ENCODE peak calls at places on chromosomes 12 and 14, in ten cellular contexts. A, K, H, B, P, Q, N, R, U and Z are unnamed samples.

GRCh38 chr14:65263161-65263788 is 149.3 kb upstream of the FUT8 start:
- DNase-seq in A (no peak), K (no peak), H (peak), B (no peak), P (peak), Q (no peak), N (no peak), R (no peak), U (no peak), Z (no peak)

GRCh38 chr14:50669441-50669986 is 1.4 kb upstream of the SAV1 start:
- DNase-seq in A (no peak), K (no peak), H (no peak), B (no peak), P (no peak), Q (no peak), N (no peak), R (no peak), U (no peak), Z (no peak)

GRCh38 chr12:64609543-64610091 is 678 bp upstream of the RASSF3 start:
- DNase-seq in A (no peak), K (no peak), H (no peak), B (no peak), P (peak), Q (no peak), N (no peak), R (no peak), U (no peak), Z (peak)

GRCh38 chr12:32039341-32039740 is 67.3 kb upstream of the BICD1 start:
- DNase-seq in A (peak), K (no peak), H (no peak), B (peak), P (peak), Q (no peak), N (no peak), R (no peak), U (no peak), Z (no peak)

GRCh38 chr12:27226319-27226984 is 17.6 kb upstream of the STK38L start:
- DNase-seq in A (no peak), K (no peak), H (peak), B (no peak), P (no peak), Q (no peak), N (no peak), R (no peak), U (no peak), Z (peak)

GRCh38 chr14:95835331-95835730 is 41.3 kb upstream of the TUNAR start:
- DNase-seq in A (no peak), K (no peak), H (no peak), B (no peak), P (no peak), Q (no peak), N (no peak), R (no peak), U (no peak), Z (no peak)

GRCh38 chr12:53500119-53500775 is 836 bp upstream of the TARBP2 start:
- DNase-seq in A (peak), K (no peak), H (peak), B (peak), P (peak), Q (no peak), N (peak), R (peak), U (no peak), Z (peak)

GRCh38 chr12:122159879-122160278 is 14.1 kb downstream of the IL31 start:
- DNase-seq in A (no peak), K (no peak), H (no peak), B (no peak), P (no peak), Q (no peak), N (no peak), R (no peak), U (no peak), Z (no peak)

GRCh38 chr12:772056-772697 is 19.8 kb downstream of the WNK1 start:
- DNase-seq in A (no peak), K (no peak), H (no peak), B (no peak), P (no peak), Q (no peak), N (no peak), R (no peak), U (no peak), Z (no peak)

GRCh38 chr12:22334696-22335290 is at the start of gene ST8SIA1:
- DNase-seq in A (peak), K (no peak), H (peak), B (peak), P (peak), Q (no peak), N (peak), R (peak), U (no peak), Z (peak)

GRCh38 chr14:58637040-58637390 is 747 bp upstream of the DACT1 start:
- DNase-seq in A (peak), K (peak), H (peak), B (peak), P (peak), Q (peak), N (peak), R (no peak), U (no peak), Z (peak)

GRCh38 chr12:22986997-22987396 is 362.0 kb downstream of the ETNK1 start:
- DNase-seq in A (no peak), K (no peak), H (peak), B (no peak), P (no peak), Q (no peak), N (no peak), R (no peak), U (no peak), Z (no peak)

GRCh38 chr14:50018236-50019210 is 97.8 kb downstream of the VCPKMT start:
- DNase-seq in A (peak), K (no peak), H (peak), B (no peak), P (no peak), Q (no peak), N (peak), R (no peak), U (no peak), Z (peak)

GRCh38 chr12:59736786-59737185 is 141.0 kb downstream of the SLC16A7 start:
- DNase-seq in A (peak), K (peak), H (peak), B (no peak), P (peak), Q (peak), N (no peak), R (no peak), U (no peak), Z (peak)

GRCh38 chr14:74959596-74960180 is 4.3 kb upstream of the PGF start:
- DNase-seq in A (no peak), K (no peak), H (peak), B (no peak), P (no peak), Q (no peak), N (no peak), R (no peak), U (no peak), Z (no peak)

GRCh38 chr14:76950043-76951020 is 78.2 kb downstream of the IRF2BPL start:
- DNase-seq in A (peak), K (no peak), H (no peak), B (no peak), P (peak), Q (no peak), N (no peak), R (no peak), U (no peak), Z (peak)

GRCh38 chr14:92677087-92677668 is 71.2 kb downstream of the LGMN start:
- DNase-seq in A (no peak), K (no peak), H (no peak), B (no peak), P (no peak), Q (no peak), N (no peak), R (no peak), U (peak), Z (no peak)

GRCh38 chr14:61659582-61659981 is 35.7 kb upstream of the HIF1A start:
- DNase-seq in A (peak), K (no peak), H (peak), B (no peak), P (peak), Q (no peak), N (no peak), R (no peak), U (no peak), Z (no peak)

DNA sequence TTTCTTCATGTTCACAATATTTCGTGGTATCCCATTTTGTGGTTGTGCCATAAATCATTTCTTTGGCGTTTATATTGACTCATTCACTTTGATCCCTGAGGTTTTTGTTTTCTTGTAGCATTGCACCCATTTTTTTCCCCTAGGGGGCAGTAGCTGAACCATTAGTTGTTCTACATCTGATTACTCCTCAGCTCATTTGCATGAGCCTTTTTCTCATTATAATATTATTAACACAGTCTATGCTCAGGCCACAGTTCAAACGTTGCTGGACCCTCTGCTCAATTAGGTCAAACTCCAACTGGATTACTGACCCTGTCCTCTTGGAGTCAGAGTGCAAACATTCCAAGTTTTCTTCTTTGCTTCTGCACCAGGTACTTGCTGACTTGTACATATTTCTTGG is 475.4 kb upstream of the SEL1L start:
- DNase-seq in A (no peak), K (no peak), H (no peak), B (no peak), P (no peak), Q (no peak), N (no peak), R (no peak), U (no peak), Z (no peak)
- TF ChIP-seq CTCF in A (no peak), K (no peak), H (no peak), B (no peak), P (no peak), Q (no peak), N (no peak), R (peak), U (no peak), Z (no peak)

DNA sequence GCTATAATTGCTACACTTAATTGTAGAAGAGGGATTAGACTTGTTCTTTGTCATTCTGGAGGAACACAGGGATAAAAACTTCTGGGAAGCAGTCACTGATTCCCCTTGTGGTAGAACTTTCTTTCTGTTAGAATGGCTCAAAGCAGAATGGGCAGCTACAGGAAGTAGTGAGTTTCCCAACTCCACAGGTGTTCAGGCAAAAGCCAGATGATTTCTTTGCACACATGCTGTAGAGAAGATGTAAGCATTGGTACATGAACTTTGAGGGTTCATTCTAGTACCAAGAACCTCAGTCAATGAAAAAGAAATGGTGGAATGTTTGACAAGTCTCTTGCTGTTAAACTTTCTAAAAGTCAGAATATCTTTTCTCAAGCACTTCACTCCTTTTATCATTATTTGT is 4.3 kb downstream of the NDUFA9 start:
- DNase-seq in A (no peak), K (no peak), H (no peak), B (no peak), P (peak), Q (no peak), N (no peak), R (no peak), U (no peak), Z (no peak)
- TF ChIP-seq CTCF in A (no peak), K (no peak), H (peak), B (no peak), P (no peak), Q (no peak), N (no peak), R (no peak), U (no peak), Z (no peak)

GRCh38 chr12:105281694-105282049 is 45.7 kb upstream of the APPL2 start:
- DNase-seq in A (no peak), K (no peak), H (no peak), B (no peak), P (no peak), Q (no peak), N (no peak), R (no peak), U (no peak), Z (no peak)

GRCh38 chr12:105279460-105280056 is 43.6 kb upstream of the APPL2 start:
- DNase-seq in A (no peak), K (no peak), H (peak), B (no peak), P (peak), Q (no peak), N (no peak), R (no peak), U (peak), Z (no peak)

GRCh38 chr12:105280966-105281693 is 45.2 kb upstream of the APPL2 start:
- DNase-seq in A (no peak), K (no peak), H (no peak), B (no peak), P (peak), Q (no peak), N (no peak), R (no peak), U (no peak), Z (no peak)

GRCh38 chr12:105275997-105276760 is 40.2 kb upstream of the APPL2 start:
- DNase-seq in A (no peak), K (no peak), H (peak), B (no peak), P (no peak), Q (no peak), N (no peak), R (no peak), U (no peak), Z (no peak)

DNA sequence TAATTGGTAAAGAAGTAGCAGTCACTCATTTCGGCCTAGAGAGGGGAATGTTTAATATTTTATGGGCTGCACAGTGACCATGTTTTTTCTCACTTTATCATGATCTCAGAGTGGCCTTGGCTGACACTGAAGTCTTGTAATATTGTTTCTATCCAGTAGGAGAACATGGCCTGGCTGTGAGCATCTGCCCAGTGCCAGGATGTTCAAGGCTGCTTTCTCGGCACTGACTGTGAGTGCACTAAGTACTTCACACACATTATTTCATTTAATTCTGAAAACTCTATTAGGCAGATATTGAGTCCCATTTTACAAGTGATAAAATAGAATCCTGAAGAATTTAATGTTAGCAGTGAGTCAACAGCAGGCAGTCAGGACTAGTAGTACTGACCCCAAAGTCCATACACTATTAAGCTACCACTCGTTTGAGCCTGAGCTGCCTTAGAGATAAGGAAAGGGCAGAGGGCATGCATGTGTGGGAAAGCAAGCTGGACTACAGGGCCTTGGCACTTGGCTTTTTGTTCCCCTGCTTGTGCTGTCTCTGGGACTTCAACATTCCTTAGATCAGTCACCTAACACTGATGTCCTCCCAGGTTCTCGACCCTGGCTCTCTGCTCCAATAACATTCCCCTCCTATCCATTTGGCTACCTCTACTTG is 42.2 kb upstream of the APPL2 start:
- DNase-seq in A (peak), K (no peak), H (no peak), B (no peak), P (peak), Q (no peak), N (peak), R (no peak), U (no peak), Z (no peak)
- TF ChIP-seq CTCF in A (peak), K (peak), H (peak), B (no peak), P (peak), Q (peak), N (peak), R (no peak), U (no peak), Z (peak)

DNA sequence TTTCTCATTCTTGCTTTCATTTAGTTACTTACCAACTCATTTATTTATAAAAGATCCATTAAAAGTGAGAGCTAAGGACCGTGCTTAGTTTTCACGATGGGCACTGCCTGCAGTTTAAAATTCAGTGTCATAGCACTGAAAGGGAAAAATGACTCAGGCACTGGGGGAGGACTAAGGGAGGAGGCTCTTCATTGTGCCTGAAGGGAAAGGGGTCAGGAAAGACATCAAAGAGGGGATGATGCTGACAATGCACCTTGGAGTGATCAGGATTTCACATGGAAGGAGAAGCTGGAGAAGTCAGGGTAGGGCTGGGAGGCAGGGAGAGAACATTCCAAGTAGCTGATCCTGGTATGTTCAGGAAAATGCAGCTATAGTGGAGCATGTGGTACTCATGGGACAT is 327.4 kb downstream of the EMP1 start:
- DNase-seq in A (no peak), K (no peak), H (no peak), B (no peak), P (no peak), Q (no peak), N (no peak), R (no peak), U (no peak), Z (no peak)
- TF ChIP-seq CTCF in A (no peak), K (no peak), H (no peak), B (no peak), P (no peak), Q (no peak), N (no peak), R (no peak), U (no peak), Z (no peak)

GRCh38 chr14:36099619-36100018 is 76.9 kb downstream of the PTCSC3 start:
- DNase-seq in A (no peak), K (no peak), H (no peak), B (no peak), P (no peak), Q (no peak), N (no peak), R (no peak), U (no peak), Z (no peak)

DNA sequence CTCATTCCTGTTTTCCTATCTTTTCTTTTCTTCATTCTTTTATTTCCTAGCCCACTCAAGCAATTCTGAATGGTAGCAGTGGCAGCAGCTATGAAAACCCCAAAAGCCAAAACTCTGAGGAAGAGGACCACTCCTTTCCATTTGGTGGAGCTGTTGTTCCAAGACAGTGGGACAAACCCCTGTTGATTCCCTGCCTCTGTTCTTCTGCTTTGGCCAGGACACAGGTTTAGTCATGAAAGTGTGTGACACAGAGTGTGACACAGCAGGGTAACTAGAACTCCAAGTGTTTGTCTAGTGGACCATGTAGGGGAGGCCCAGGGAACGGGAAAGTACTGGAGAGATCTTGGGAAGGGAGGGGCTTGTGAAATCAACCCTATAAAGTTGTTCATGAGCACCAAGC is 71.1 kb downstream of the PTCSC3 start:
- DNase-seq in A (no peak), K (no peak), H (peak), B (no peak), P (no peak), Q (no peak), N (no peak), R (no peak), U (no peak), Z (no peak)
- TF ChIP-seq CTCF in A (peak), K (no peak), H (peak), B (no peak), P (no peak), Q (peak), N (no peak), R (no peak), U (peak), Z (peak)

DNA sequence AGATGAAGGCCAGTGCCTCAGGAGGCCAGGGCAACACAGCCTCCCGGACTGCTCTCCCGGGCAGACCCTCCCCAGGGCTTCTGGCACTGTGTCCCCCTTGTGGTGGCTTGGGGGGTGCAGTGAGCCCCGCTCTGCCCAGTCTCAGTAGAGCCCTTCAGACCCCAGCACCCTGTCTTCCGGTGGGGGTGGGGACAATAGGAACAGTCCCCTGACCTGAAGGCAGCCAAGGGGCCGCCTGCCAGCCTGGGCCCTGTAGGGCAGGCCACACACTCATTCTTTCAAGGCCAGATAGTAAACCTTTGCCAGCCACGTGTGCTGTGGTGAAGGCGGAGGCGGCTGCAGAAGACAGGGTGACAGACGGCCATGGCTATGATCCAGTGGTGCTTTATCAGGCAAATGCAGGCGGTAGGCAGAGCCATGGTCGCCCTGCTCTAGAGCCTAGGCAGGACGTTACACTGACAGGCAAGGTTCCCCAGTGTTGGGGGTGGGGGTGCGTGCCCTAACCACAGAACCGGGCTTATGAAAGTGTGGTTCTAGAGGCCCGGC is 15.0 kb downstream of the ZFYVE21 start:
- DNase-seq in A (no peak), K (no peak), H (no peak), B (peak), P (no peak), Q (no peak), N (no peak), R (peak), U (no peak), Z (no peak)
- TF ChIP-seq CTCF in A (no peak), K (no peak), H (peak), B (no peak), P (peak), Q (peak), N (no peak), R (no peak), U (peak), Z (peak)

GRCh38 chr12:62983594-62983993 is 48.6 kb upstream of the PPM1H start:
- DNase-seq in A (no peak), K (no peak), H (no peak), B (no peak), P (no peak), Q (no peak), N (no peak), R (no peak), U (no peak), Z (no peak)
- TF ChIP-seq CTCF in A (no peak), K (peak), H (no peak), B (no peak), P (no peak), Q (no peak), N (no peak), R (no peak), U (peak), Z (peak)

GRCh38 chr12:77940011-77940423 is 109.3 kb downstream of the NAV3 start:
- DNase-seq in A (peak), K (peak), H (peak), B (no peak), P (peak), Q (peak), N (no peak), R (no peak), U (no peak), Z (peak)
- TF ChIP-seq CTCF in A (no peak), K (no peak), H (no peak), B (no peak), P (no peak), Q (no peak), N (no peak), R (no peak), U (no peak), Z (no peak)